ENCODE peak calls at places on chromosome 19, in nine cellular contexts. K, B, V, D, G, A, O, I and R are unnamed samples.

GRCh38 chr19:45376045-45376724 is 5.8 kb upstream of the ERCC2 start:
- DNase-seq in G (peak), A (no peak), I (peak), B (peak), O (peak), V (peak), D (peak), K (peak), R (no peak)

GRCh38 chr19:8304841-8305621 is 3.1 kb downstream of the CD320 start:
- DNase-seq in A (peak), K (no peak), G (peak), O (peak), D (peak), V (peak), I (peak), B (no peak), R (no peak)

GRCh38 chr19:29259153-29259552 is 46.2 kb upstream of the UQCRFS1 start:
- DNase-seq in K (no peak), G (no peak), O (peak), V (no peak), I (peak), D (peak), A (peak), B (no peak), R (peak)

GRCh38 chr19:17671906-17672305 is 16.2 kb downstream of the UNC13A start:
- DNase-seq in B (peak), D (peak), K (peak), V (no peak), G (peak), O (peak), A (peak), I (peak), R (peak)

GRCh38 chr19:34664870-34665269 is 12.1 kb downstream of the SCGB2B2 start:
- DNase-seq in B (no peak), I (no peak), K (no peak), G (no peak), A (no peak), V (no peak), O (no peak), D (no peak), R (no peak)

GRCh38 chr19:11680689-11681302 is 58.0 kb downstream of the ZNF823 start:
- DNase-seq in V (no peak), I (no peak), K (no peak), G (no peak), O (no peak), D (no peak), B (no peak), A (no peak), R (no peak)

GRCh38 chr19:35155441-35155840 is 906 bp downstream of the FXYD5 start:
- DNase-seq in D (no peak), I (no peak), G (no peak), O (no peak), B (no peak), A (peak), K (no peak), V (no peak), R (no peak)

GRCh38 chr19:40907968-40908735 is 26.1 kb upstream of the CYP2A7 start:
- DNase-seq in D (peak), A (peak), V (no peak), K (no peak), O (peak), B (no peak), G (no peak), I (no peak), R (no peak)

GRCh38 chr19:46783670-46784069 is 4.7 kb downstream of the SLC1A5 start:
- DNase-seq in D (no peak), O (no peak), A (no peak), K (no peak), V (no peak), B (no peak), G (no peak), I (no peak), R (no peak)

GRCh38 chr19:47112166-47112663 is 1.4 kb downstream of the ZC3H4 start:
- DNase-seq in V (peak), I (peak), G (peak), K (peak), A (peak), O (peak), B (peak), D (peak), R (peak)

GRCh38 chr19:48752511-48753365 is at the start of gene FUT1:
- DNase-seq in O (peak), D (peak), I (peak), G (peak), K (no peak), A (peak), V (peak), B (no peak), R (peak)

GRCh38 chr19:29497686-29498436 is 27.9 kb upstream of the VSTM2B start:
- DNase-seq in I (no peak), V (no peak), D (no peak), B (no peak), K (no peak), A (no peak), O (no peak), G (no peak), R (no peak)

GRCh38 chr19:44476559-44477408 is 23.5 kb downstream of the ZNF180 start:
- DNase-seq in A (peak), V (no peak), G (peak), O (no peak), K (peak), D (peak), B (peak), I (peak), R (no peak)

GRCh38 chr19:3053218-3053621 is 9.1 kb downstream of the TLE5 start:
- DNase-seq in V (no peak), I (no peak), A (no peak), K (no peak), O (no peak), G (no peak), D (no peak), B (no peak), R (no peak)
- H3K4me2 ChIP-seq in V (no peak), I (no peak), A (no peak), K (no peak), O (no peak), G (no peak), D (no peak), B (no peak), R (no peak)

GRCh38 chr19:50890422-50891252 is 17.4 kb downstream of the KLK2 start:
- DNase-seq in O (no peak), G (no peak), K (no peak), A (no peak), B (peak), V (no peak), I (no peak), D (no peak), R (no peak)
- H3K4me2 ChIP-seq in O (no peak), G (no peak), K (no peak), A (no peak), B (no peak), V (no peak), I (no peak), D (no peak), R (no peak)

GRCh38 chr19:5002143-5002542 is 33.2 kb downstream of the KDM4B start:
- DNase-seq in G (peak), O (no peak), I (peak), B (peak), D (no peak), V (no peak), A (no peak), K (no peak), R (no peak)

GRCh38 chr19:5003781-5004180 is 34.9 kb downstream of the KDM4B start:
- DNase-seq in A (no peak), G (no peak), B (no peak), O (no peak), K (no peak), I (no peak), D (no peak), V (no peak), R (no peak)

GRCh38 chr19:5000120-5000611 is 31.3 kb downstream of the KDM4B start:
- DNase-seq in G (no peak), I (no peak), D (no peak), V (no peak), A (no peak), K (no peak), O (no peak), B (no peak), R (no peak)

GRCh38 chr19:5005096-5005495 is 36.2 kb downstream of the KDM4B start:
- DNase-seq in D (no peak), B (no peak), O (no peak), G (no peak), K (no peak), V (no peak), A (no peak), I (no peak), R (no peak)

DNA sequence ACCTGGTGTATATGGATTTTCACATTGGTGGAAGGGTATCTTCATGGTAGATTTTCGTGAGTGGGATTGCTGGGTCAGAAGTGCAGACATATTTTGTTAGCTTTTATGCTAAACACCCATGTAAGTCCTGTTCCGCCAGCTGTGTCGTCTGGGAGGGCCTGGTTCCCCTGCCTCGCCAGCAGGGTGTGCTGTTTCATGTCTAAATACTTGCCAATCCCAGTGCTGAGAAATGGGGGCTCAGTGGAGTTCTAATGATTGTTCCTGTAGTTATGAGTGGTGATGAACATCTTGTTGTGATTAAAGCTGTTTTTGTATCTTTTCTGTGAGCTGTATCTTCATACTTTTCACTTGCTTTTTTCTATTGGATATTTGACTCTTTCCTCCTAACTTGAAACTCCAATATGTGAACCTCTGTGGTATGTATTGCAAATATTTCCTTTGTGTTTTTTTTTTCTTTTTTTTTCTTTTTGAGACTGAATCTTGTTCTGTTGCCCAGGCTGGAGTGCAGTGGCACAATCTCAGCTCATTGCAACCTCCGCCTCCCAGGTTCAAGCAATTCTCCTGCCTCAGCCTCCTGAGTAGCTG is 32.7 kb downstream of the KDM4B start:
- DNase-seq in V (peak), K (peak), I (peak), B (peak), D (peak), G (peak), O (peak), A (peak), R (peak)
- H3K4me2 ChIP-seq in V (peak), K (no peak), I (no peak), B (no peak), D (no peak), G (peak), O (no peak), A (no peak), R (no peak)

DNA sequence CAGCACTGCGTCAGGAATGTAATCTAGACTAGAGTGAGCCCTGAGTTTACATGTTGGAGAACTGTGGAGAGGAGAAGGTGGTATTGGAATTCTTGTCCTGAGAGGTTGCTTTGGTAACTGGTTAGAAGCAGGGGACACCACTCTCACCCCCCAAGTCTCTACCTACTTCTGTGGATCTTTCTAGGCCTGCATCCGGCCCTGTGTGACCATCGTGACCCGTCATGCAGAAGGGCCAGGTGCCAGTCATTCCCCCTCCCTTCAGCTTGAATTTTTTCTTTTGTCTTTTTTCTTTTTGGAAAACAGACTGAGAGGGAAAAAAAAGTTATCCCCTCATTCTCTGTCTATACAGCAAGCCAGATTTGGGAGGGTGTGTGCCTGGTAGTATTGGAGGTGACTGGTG is 31.8 kb downstream of the NFIX start:
- DNase-seq in I (no peak), G (no peak), D (no peak), K (no peak), B (no peak), V (no peak), O (no peak), A (no peak), R (no peak)
- H3K4me2 ChIP-seq in I (no peak), G (no peak), D (no peak), K (peak), B (peak), V (peak), O (no peak), A (no peak), R (no peak)